ENCODE peak calls at places on chromosomes 11 and 22, in seven cellular contexts. D is pancreas, F is OCI-LY7, R is adrenal gland, I is suprapubic skin, S is PC-9, G is kidney. J is an unnamed sample.
A peak's percentile ranks its signal among the peaks of the same experiment; 100 is the strongest.

GRCh38 chr11:2467695-2468055 is 22.9 kb downstream of the KCNQ1 start:
- DNase-seq in D (no peak), F (no peak), R (peak; percentile 13), I (no peak), S (no peak), G (no peak), J (no peak)

GRCh38 chr11:106585061-106585460 is 433.2 kb downstream of the GUCY1A2 start:
- DNase-seq in D (no peak), F (no peak), R (no peak), I (no peak), S (no peak), G (no peak), J (no peak)

GRCh38 chr11:65973439-65974110 is 12.0 kb downstream of the SART1 start:
- DNase-seq in D (no peak), F (no peak), R (no peak), I (no peak), S (no peak), G (no peak), J (no peak)

GRCh38 chr22:30919973-30920372 is 48.6 kb downstream of the MORC2 start:
- DNase-seq in D (no peak), F (no peak), R (no peak), I (peak; percentile 54), S (no peak), G (peak; percentile 30), J (no peak)

GRCh38 chr11:110182886-110183285 is 89.7 kb downstream of the ZC3H12C start:
- DNase-seq in D (no peak), F (no peak), R (no peak), I (no peak), S (peak; percentile 54), G (no peak), J (no peak)

GRCh38 chr11:33989461-33989860 is 62.1 kb upstream of the CAPRIN1 start:
- DNase-seq in D (no peak), F (no peak), R (no peak), I (no peak), S (peak; percentile 16), G (no peak), J (no peak)

GRCh38 chr11:83612891-83613766 is 327.0 kb upstream of the CCDC90B start:
- DNase-seq in D (no peak), F (no peak), R (no peak), I (no peak), S (peak; percentile 22), G (no peak), J (no peak)

GRCh38 chr11:126163074-126163700 is 48.3 kb downstream of the RPUSD4 start:
- DNase-seq in D (no peak), F (no peak), R (no peak), I (no peak), S (no peak), G (no peak), J (peak; percentile 71)

GRCh38 chr22:18032455-18033101 is 8.2 kb upstream of the MICAL3 start:
- DNase-seq in D (no peak), F (no peak), R (no peak), I (no peak), S (peak; percentile 83), G (no peak), J (no peak)

GRCh38 chr11:37504925-37505324 is 906.9 kb upstream of the RAG2 start:
- DNase-seq in D (no peak), F (no peak), R (no peak), I (no peak), S (peak; percentile 99), G (no peak), J (peak; percentile 74)

GRCh38 chr11:104522123-104522522 is 358.2 kb upstream of the PDGFD start:
- DNase-seq in D (no peak), F (no peak), R (no peak), I (no peak), S (no peak), G (no peak), J (no peak)

GRCh38 chr11:134385774-134386565 is 26.1 kb downstream of the B3GAT1 start:
- DNase-seq in D (no peak), F (no peak), R (no peak), I (no peak), S (no peak), G (no peak), J (no peak)

GRCh38 chr11:87463486-87464102 is 425.9 kb downstream of the TMEM135 start:
- DNase-seq in D (no peak), F (peak; percentile 71), R (no peak), I (no peak), S (no peak), G (no peak), J (no peak)

GRCh38 chr11:121606354-121606753 is 153.6 kb upstream of the SORL1-AS1 start:
- DNase-seq in D (no peak), F (no peak), R (no peak), I (no peak), S (no peak), G (no peak), J (no peak)

GRCh38 chr22:38967451-38968450 is 10.3 kb downstream of the APOBEC3A start:
- DNase-seq in D (no peak), F (no peak), R (no peak), I (no peak), S (peak; percentile 62), G (peak; percentile 57), J (no peak)

GRCh38 chr11:108319541-108320145 is 96.8 kb downstream of the ATM start:
- DNase-seq in D (no peak), F (no peak), R (no peak), I (no peak), S (peak; percentile 23), G (no peak), J (no peak)

GRCh38 chr11:44972746-44973435 is 22.2 kb upstream of the TP53I11 start:
- DNase-seq in D (no peak), F (no peak), R (no peak), I (no peak), S (no peak), G (no peak), J (no peak)

GRCh38 chr11:99069831-99070444 is 49.2 kb downstream of the CNTN5 start:
- DNase-seq in D (peak; percentile 10), F (no peak), R (peak; percentile 20), I (no peak), S (no peak), G (peak; percentile 32), J (no peak)

GRCh38 chr11:75773595-75774353 is 5.2 kb downstream of the DGAT2 start:
- DNase-seq in D (no peak), F (peak; percentile 86), R (no peak), I (no peak), S (no peak), G (peak; percentile 55), J (no peak)

GRCh38 chr11:118349475-118349874 is 5.3 kb downstream of the CD3G start:
- DNase-seq in D (no peak), F (no peak), R (no peak), I (no peak), S (no peak), G (no peak), J (no peak)

GRCh38 chr22:38952382-38952993 is 4.9 kb upstream of the APOBEC3A start:
- DNase-seq in D (no peak), F (no peak), R (no peak), I (no peak), S (no peak), G (peak; percentile 32), J (no peak)

GRCh38 chr11:76665921-76666351 is 4.6 kb downstream of the LRRC32 start:
- DNase-seq in D (no peak), F (peak; percentile 51), R (no peak), I (peak; percentile 64), S (no peak), G (peak; percentile 55), J (no peak)

DNA sequence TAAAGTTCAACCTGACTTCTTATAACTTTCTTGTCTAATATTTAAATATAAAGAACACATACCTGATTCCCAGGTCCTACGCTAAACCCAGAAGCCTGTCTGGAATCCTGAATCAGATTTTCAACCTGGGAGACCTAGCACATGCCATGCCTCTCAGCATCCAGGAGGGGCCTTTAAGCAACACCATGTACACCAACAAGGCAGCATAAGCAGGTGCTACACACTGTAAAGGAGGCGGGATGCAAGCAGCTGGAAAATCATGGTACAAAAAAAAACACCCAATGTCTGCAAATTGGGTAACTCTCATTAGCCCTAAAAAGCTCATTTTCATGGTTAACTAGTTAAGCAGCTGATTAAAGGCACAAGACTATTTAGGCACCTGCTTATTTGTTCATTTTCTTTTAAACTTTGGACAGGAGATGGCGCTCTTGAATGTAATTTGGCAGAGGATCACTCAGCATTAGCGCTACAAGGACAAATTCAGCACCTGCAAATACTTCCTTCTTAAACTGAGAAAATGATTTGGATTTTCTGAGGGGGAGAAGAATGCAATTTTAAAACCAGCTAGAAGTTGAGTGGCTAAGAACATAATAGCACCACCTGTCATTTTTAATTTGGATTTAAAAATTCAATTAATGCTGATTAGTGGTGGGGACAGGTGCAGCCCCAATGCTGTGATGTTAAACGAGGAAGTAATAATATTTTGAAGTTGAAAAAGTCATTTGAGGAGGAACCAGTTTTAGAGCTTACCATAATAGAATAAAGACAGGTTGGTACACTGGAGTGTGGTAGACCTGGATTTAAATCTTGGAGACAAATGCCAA is 104.0 kb downstream of the FAR1 start:
- DNase-seq in D (peak; percentile 12), F (peak; percentile 90), R (peak; percentile 21), I (no peak), S (peak; percentile 68), G (no peak), J (peak; percentile 10)
- TF ChIP-seq CTCF in D (peak; percentile 19), F (peak; percentile 98), R (peak; percentile 37), I (peak; percentile 16), S (peak; percentile 74), G (peak; percentile 61), J (peak; percentile 46)

GRCh38 chr22:25962711-25963110 is 206.6 kb upstream of the SEZ6L start:
- DNase-seq in D (no peak), F (no peak), R (no peak), I (no peak), S (no peak), G (no peak), J (no peak)
- H3K4me3 ChIP-seq in D (no peak overlapping the region), F (no peak overlapping the region), R (no peak overlapping the region), I (no peak overlapping the region), S (no peak overlapping the region), G (no peak overlapping the region), J (no peak overlapping the region)

GRCh38 chr22:32710896-32711295 is 90.6 kb upstream of the TIMP3 start:
- DNase-seq in D (no peak), F (no peak), R (no peak), I (no peak), S (no peak), G (no peak), J (no peak)
- H3K9me3 ChIP-seq in D (no peaks in the 10 kb centered on the region), F (peaks cover 9% of the 10 kb centered on the region), R (no peaks in the 10 kb centered on the region), I (peaks cover 7% of the 10 kb centered on the region), S (peaks cover 18% of the 10 kb centered on the region), G (peaks cover 5% of the 10 kb centered on the region), J (peaks cover 15% of the 10 kb centered on the region)

GRCh38 chr11:69274531-69275016 is 19.4 kb upstream of the MYEOV start:
- DNase-seq in D (peak; percentile 92), F (no peak), R (no peak), I (no peak), S (peak; percentile 99), G (peak; percentile 94), J (no peak)

GRCh38 chr11:69272055-69272454 is 21.9 kb upstream of the MYEOV start:
- DNase-seq in D (no peak), F (no peak), R (no peak), I (no peak), S (no peak), G (no peak), J (no peak)

GRCh38 chr11:69270929-69271328 is 23.0 kb upstream of the MYEOV start:
- DNase-seq in D (no peak), F (no peak), R (no peak), I (no peak), S (no peak), G (peak; percentile 47), J (no peak)

GRCh38 chr11:69273571-69273970 is 20.4 kb upstream of the MYEOV start:
- DNase-seq in D (no peak), F (no peak), R (no peak), I (no peak), S (no peak), G (peak; percentile 44), J (no peak)

GRCh38 chr11:69272961-69273461 is 20.9 kb upstream of the MYEOV start:
- DNase-seq in D (no peak), F (no peak), R (no peak), I (no peak), S (no peak), G (peak; percentile 73), J (no peak)
- TF ChIP-seq CTCF in D (no peak), F (no peak), R (no peak), I (no peak), S (no peak), G (no peak), J (no peak)

J was measured in AG04450.